ENCODE peak calls at places on chromosomes 5 and 9, in five cellular contexts. C, K, J, R and Y are unnamed samples.

GRCh38 chr9:34809504-34810186 is 99.7 kb upstream of the CCL21 start:
- DNase-seq in J (peak), C (no peak), K (no peak), R (peak), Y (no peak)

GRCh38 chr5:302951-303350 is 18.6 kb upstream of the AHRR start:
- DNase-seq in J (no peak), K (peak), C (peak), R (no peak), Y (no peak)

GRCh38 chr5:61805101-61805500 is 473.0 kb downstream of the ZSWIM6 start:
- DNase-seq in J (peak), R (no peak), K (no peak), C (no peak), Y (no peak)

GRCh38 chr9:27033815-27034403 is 28.4 kb upstream of the LRRC19 start:
- DNase-seq in K (no peak), R (peak), C (no peak), J (peak), Y (peak)

GRCh38 chr5:68428232-68428811 is 212.8 kb downstream of the PIK3R1 start:
- DNase-seq in J (no peak), K (no peak), C (no peak), R (no peak), Y (no peak)

GRCh38 chr5:174717826-174718455 is 6.4 kb upstream of the MSX2 start:
- DNase-seq in R (no peak), C (no peak), J (no peak), K (no peak), Y (no peak)

GRCh38 chr9:130995399-130995941 is 13.5 kb upstream of the LAMC3 start:
- DNase-seq in R (no peak), C (peak), K (peak), J (peak), Y (no peak)

GRCh38 chr9:94593459-94594345 is at the start of gene FBP2:
- DNase-seq in R (no peak), K (no peak), C (peak), J (no peak), Y (no peak)

GRCh38 chr5:65021527-65022226 is 252.9 kb downstream of the CWC27 start:
- DNase-seq in K (no peak), C (no peak), J (no peak), R (no peak), Y (no peak)

GRCh38 chr5:515273-515836 is 8.9 kb downstream of the SLC9A3 start:
- DNase-seq in K (no peak), J (no peak), C (no peak), R (no peak), Y (no peak)

GRCh38 chr5:4941957-4942830 is 197.9 kb upstream of the ADAMTS16 start:
- DNase-seq in C (peak), R (peak), J (no peak), K (no peak), Y (no peak)

GRCh38 chr5:1525624-1525985 is 1.8 kb upstream of the LPCAT1 start:
- DNase-seq in K (no peak), C (no peak), R (no peak), J (no peak), Y (peak)